ENCODE peak calls at places on chromosome 2, in five cellular contexts. E, Q, F, D and W are unnamed samples.
A peak's percentile ranks its signal among the peaks of the same experiment; 100 is the strongest.

GRCh38 chr2:52423655-52424054 is 1343.9 kb upstream of the CHAC2 start:
- DNase-seq in E (no peak), Q (no peak), F (peak; percentile 16), D (no peak), W (no peak)

GRCh38 chr2:205580591-205580990 is 101.7 kb upstream of the NRP2 start:
- DNase-seq in E (no peak), Q (no peak), F (no peak), D (no peak), W (no peak)

GRCh38 chr2:45102141-45102540 is 92.9 kb upstream of the SIX2 start:
- DNase-seq in E (no peak), Q (no peak), F (no peak), D (no peak), W (no peak)

GRCh38 chr2:42068571-42069178 is 20.9 kb downstream of the PKDCC start:
- DNase-seq in E (no peak), Q (no peak), F (no peak), D (no peak), W (no peak)

GRCh38 chr2:160376576-160376975 is 117.0 kb downstream of the RBMS1 start:
- DNase-seq in E (no peak), Q (no peak), F (peak; percentile 34), D (no peak), W (no peak)

GRCh38 chr2:9948721-9949120 is 2.8 kb upstream of the GRHL1 start:
- DNase-seq in E (no peak), Q (no peak), F (peak; percentile 10), D (no peak), W (no peak)

GRCh38 chr2:218375212-218375611 is 6.9 kb upstream of the SLC11A1 start:
- DNase-seq in E (no peak), Q (no peak), F (no peak), D (no peak), W (no peak)

GRCh38 chr2:127410871-127411396 is 7.3 kb upstream of the PROC start:
- DNase-seq in E (peak; percentile 68), Q (no peak), F (no peak), D (no peak), W (no peak)

GRCh38 chr2:216696751-216697560 is 1.6 kb upstream of the IGFBP5 start:
- DNase-seq in E (no peak), Q (no peak), F (peak; percentile 66), D (no peak), W (no peak)